ENCODE peak calls at places on chromosomes 7 and 10, in seven cellular contexts. D, L, C, T, M, I and U are unnamed samples.
A peak's percentile ranks its signal among the peaks of the same experiment; 100 is the strongest.

GRCh38 chr10:13099144-13099665 is 758 bp upstream of the OPTN start:
- DNase-seq in D (no peak), L (no peak), C (peak; percentile 37), T (peak; percentile 26), M (peak; percentile 74), I (no peak), U (peak; percentile 58)

GRCh38 chr10:5576780-5577472 is 52.2 kb downstream of the CALML3 start:
- DNase-seq in D (no peak), L (no peak), C (no peak), T (no peak), M (no peak), I (no peak), U (no peak)

GRCh38 chr10:92222603-92223275 is 68.1 kb downstream of the CPEB3 start:
- DNase-seq in D (no peak), L (no peak), C (peak; percentile 76), T (no peak), M (no peak), I (peak; percentile 22), U (no peak)

GRCh38 chr7:77727936-77728701 is 31.9 kb downstream of the RSBN1L start:
- DNase-seq in D (no peak), L (no peak), C (no peak), T (no peak), M (no peak), I (no peak), U (no peak)

GRCh38 chr7:154783281-154783909 is 219.5 kb downstream of the PAXIP1 start:
- DNase-seq in D (no peak), L (no peak), C (no peak), T (no peak), M (no peak), I (no peak), U (no peak)

GRCh38 chr7:34497153-34497777 is 160.8 kb upstream of the NPSR1 start:
- DNase-seq in D (no peak), L (no peak), C (no peak), T (no peak), M (no peak), I (no peak), U (peak; percentile 15)

GRCh38 chr10:128187788-128188185 is 61.6 kb upstream of the MKI67 start:
- DNase-seq in D (no peak), L (no peak), C (no peak), T (no peak), M (no peak), I (no peak), U (no peak)

GRCh38 chr10:11270135-11270857 is 252.6 kb downstream of the CELF2 start:
- DNase-seq in D (no peak), L (peak; percentile 80), C (peak; percentile 38), T (peak; percentile 70), M (peak; percentile 71), I (peak; percentile 42), U (peak; percentile 91)

GRCh38 chr10:103884681-103885139 is 29.3 kb upstream of the SH3PXD2A start:
- DNase-seq in D (no peak), L (peak; percentile 34), C (no peak), T (peak; percentile 30), M (peak; percentile 57), I (peak; percentile 52), U (peak; percentile 52)

GRCh38 chr7:7136423-7136822 is 45.9 kb upstream of the C1GALT1 start:
- DNase-seq in D (no peak), L (no peak), C (no peak), T (no peak), M (no peak), I (no peak), U (no peak)

GRCh38 chr7:70580161-70580560 is 551.8 kb upstream of the GALNT17 start:
- DNase-seq in D (no peak), L (no peak), C (no peak), T (no peak), M (no peak), I (no peak), U (no peak)

GRCh38 chr7:131111-132094 is 61.0 kb upstream of the FAM20C start:
- DNase-seq in D (no peak), L (no peak), C (no peak), T (no peak), M (no peak), I (no peak), U (no peak)

GRCh38 chr10:102630663-102631062 is 13.6 kb upstream of the TRIM8 start:
- DNase-seq in D (no peak), L (no peak), C (no peak), T (no peak), M (no peak), I (no peak), U (no peak)

GRCh38 chr10:80506189-80506575 is 31.5 kb upstream of the SH2D4B start:
- DNase-seq in D (no peak), L (no peak), C (peak; percentile 100), T (no peak), M (no peak), I (no peak), U (no peak)

GRCh38 chr10:124641282-124642075 is 102.7 kb downstream of the FAM53B start:
- DNase-seq in D (peak; percentile 18), L (no peak), C (no peak), T (no peak), M (peak; percentile 60), I (no peak), U (no peak)

GRCh38 chr7:72438491-72438890 is 26.4 kb upstream of the CALN1 start:
- DNase-seq in D (no peak), L (no peak), C (no peak), T (no peak), M (no peak), I (no peak), U (no peak)

GRCh38 chr7:30596043-30596641 is 1.5 kb downstream of the GARS1 start:
- DNase-seq in D (no peak), L (no peak), C (peak; percentile 72), T (no peak), M (no peak), I (peak; percentile 32), U (peak; percentile 8)
- TF ChIP-seq CTCF in D (no peak), L (no peak), C (peak; percentile 45), T (no peak), M (no peak), I (no peak), U (no peak)

DNA sequence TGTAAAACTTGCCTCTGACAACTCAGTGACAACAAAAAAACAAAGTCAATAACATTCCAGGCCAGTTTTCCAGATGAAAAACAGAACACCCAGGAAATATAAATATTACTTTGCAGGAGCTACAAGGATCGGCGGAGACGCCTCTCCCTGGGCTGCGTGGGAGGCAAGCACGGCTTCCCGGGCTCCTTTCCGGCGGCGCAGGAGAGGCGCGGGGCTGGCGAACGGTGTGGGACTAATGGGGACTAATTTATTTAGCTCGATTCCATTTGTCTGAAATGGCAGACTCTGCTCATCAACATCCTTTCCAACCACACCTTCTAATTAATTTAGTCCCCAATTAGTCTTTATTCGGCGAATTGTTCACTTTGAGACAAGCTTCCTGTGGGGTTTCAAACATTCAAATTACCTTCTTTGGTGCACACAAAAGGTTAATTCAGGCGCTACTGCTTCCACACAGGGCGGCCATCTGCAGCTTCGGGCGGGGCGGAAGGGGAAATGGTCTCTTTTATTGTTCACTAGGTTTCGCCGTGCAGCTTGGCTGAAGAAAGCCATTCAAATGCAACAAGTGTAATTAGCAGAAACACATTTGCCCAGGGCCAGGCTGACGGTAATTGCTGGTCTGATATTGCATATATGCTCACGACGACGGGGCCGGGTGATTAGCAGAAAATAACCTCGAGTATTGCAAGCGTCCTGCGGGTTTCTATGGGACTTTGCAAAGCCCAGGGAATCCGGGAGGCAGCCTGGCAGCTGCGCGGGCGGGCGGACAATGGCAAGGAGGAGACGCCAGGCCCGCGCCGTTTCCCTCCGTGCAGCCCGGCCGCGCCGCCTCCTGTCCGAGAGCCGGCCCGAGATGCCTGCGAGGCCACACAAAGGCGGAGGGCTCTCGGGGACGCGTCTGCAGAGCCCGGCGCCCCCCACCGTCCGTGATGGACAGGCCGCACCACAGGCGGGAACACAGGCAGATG is 270.1 kb downstream of the PTPRN2 start:
- DNase-seq in D (no peak), L (peak; percentile 34), C (no peak), T (no peak), M (no peak), I (no peak), U (peak; percentile 75)
- TF ChIP-seq CTCF in D (no peak), L (peak; percentile 21), C (no peak), T (no peak), M (no peak), I (no peak), U (no peak)

GRCh38 chr10:110750931-110751330 is 106.8 kb downstream of the RBM20 start:
- DNase-seq in D (no peak), L (no peak), C (no peak), T (no peak), M (no peak), I (no peak), U (no peak)

GRCh38 chr10:110755781-110756180 is 111.6 kb downstream of the RBM20 start:
- DNase-seq in D (no peak), L (no peak), C (no peak), T (no peak), M (no peak), I (no peak), U (no peak)

GRCh38 chr10:110754375-110755120 is 110.4 kb downstream of the RBM20 start:
- DNase-seq in D (no peak), L (no peak), C (no peak), T (no peak), M (no peak), I (no peak), U (no peak)

GRCh38 chr10:110751845-110752244 is 107.7 kb downstream of the RBM20 start:
- DNase-seq in D (no peak), L (no peak), C (no peak), T (no peak), M (no peak), I (no peak), U (no peak)

DNA sequence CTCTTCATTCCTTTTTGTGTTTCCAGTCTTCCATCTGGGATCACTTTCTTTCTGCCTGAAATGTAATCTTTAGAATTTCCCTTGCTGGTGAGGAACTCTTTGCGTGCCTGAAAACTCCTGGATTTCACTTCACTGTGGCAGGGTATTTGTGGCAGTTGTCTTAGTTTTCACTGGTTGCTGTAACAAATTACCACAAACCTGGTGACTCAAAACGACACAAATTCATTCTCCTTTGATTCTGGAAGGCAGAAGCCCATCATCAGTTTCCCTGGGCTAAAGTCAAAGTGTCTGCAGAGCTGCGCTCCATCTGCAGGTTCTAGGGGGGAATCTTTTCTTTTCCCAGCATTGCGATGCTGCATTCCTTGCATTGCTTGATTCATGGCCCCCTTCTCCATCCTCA is 109.3 kb downstream of the RBM20 start:
- DNase-seq in D (no peak), L (no peak), C (no peak), T (no peak), M (no peak), I (no peak), U (no peak)
- TF ChIP-seq CTCF in D (no peak), L (no peak), C (no peak), T (no peak), M (no peak), I (no peak), U (no peak)

GRCh38 chr10:79274279-79275104 is 72.8 kb upstream of the PPIF start:
- DNase-seq in D (no peak), L (no peak), C (no peak), T (peak; percentile 51), M (no peak), I (no peak), U (no peak)
- TF ChIP-seq CTCF in D (no peak), L (no peak), C (no peak), T (peak; percentile 36), M (no peak), I (no peak), U (no peak)